ENCODE peak calls at places on chromosomes 1 and 21, in ten cellular contexts. M is activated T-helper 1 cell treated with Interleukin-2 at 50 U/mL for 16 hours; S is amniotic stem cell; Z is stimulated activated CD8-positive, alpha-beta memory T cell treated with anti-CD3 and anti-CD28 coated beads, Interleukin-7, amount 100 ng/mL, for 1 hour; D is brain pericyte; Y is mesothelial cell of epicardium; W is HTR-8/SVneo; U is left ventricle myocardium superior; C is activated CD8-positive, alpha-beta memory T cell treated with anti-CD3 and anti-CD28 coated beads, Interleukin-2, amount 50 U/mL, for 4 hours; R is AG09309. L is an unnamed sample.

GRCh38 chr21:40563845-40564717 is 282.9 kb downstream of the DSCAM start:
- DNase-seq in M (no peak), S (no peak), Z (no peak), D (no peak), Y (no peak), W (no peak), U (no peak), C (no peak), R (no peak), L (no peak)

GRCh38 chr1:67853704-67854103 is 20.4 kb upstream of the GNG12 start:
- DNase-seq in M (no peak), S (peak), Z (no peak), D (peak), Y (peak), W (peak), U (peak), C (no peak), R (peak), L (no peak)

GRCh38 chr1:34869754-34870153 is 10.2 kb upstream of the SMIM12 start:
- DNase-seq in M (no peak), S (no peak), Z (no peak), D (no peak), Y (no peak), W (no peak), U (no peak), C (no peak), R (no peak), L (no peak)

GRCh38 chr1:119956306-119956705 is 60.0 kb upstream of the ADAM30 start:
- DNase-seq in M (no peak), S (no peak), Z (no peak), D (no peak), Y (no peak), W (no peak), U (no peak), C (no peak), R (no peak), L (no peak)

GRCh38 chr1:12345350-12346217 is 115.8 kb downstream of the VPS13D start:
- DNase-seq in M (no peak), S (no peak), Z (no peak), D (no peak), Y (no peak), W (no peak), U (no peak), C (no peak), R (no peak), L (no peak)

GRCh38 chr1:32770221-32770731 is 46.9 kb downstream of the YARS1 start:
- DNase-seq in M (no peak), S (no peak), Z (no peak), D (no peak), Y (no peak), W (no peak), U (no peak), C (no peak), R (no peak), L (no peak)

GRCh38 chr1:47727051-47727708 is 270.0 kb downstream of the TRABD2B start:
- DNase-seq in M (no peak), S (no peak), Z (no peak), D (no peak), Y (no peak), W (no peak), U (no peak), C (no peak), R (no peak), L (no peak)

GRCh38 chr1:226475112-226475511 is 67.2 kb upstream of the PARP1 start:
- DNase-seq in M (no peak), S (no peak), Z (no peak), D (no peak), Y (no peak), W (no peak), U (no peak), C (no peak), R (no peak), L (no peak)

GRCh38 chr1:98702976-98703375 is 41.5 kb downstream of the SNX7 start:
- DNase-seq in M (no peak), S (no peak), Z (no peak), D (no peak), Y (no peak), W (no peak), U (no peak), C (no peak), R (peak), L (no peak)